ENCODE peak calls at places on chromosomes 16 and 17, in ten cellular contexts. V, J, K, T, P, U, Q, B, C and R are unnamed samples.

GRCh38 chr17:5123343-5124124 is 7.7 kb downstream of the USP6 start:
- DNase-seq in J (no peak), T (no peak), U (no peak), V (no peak), C (peak), P (no peak), B (peak), K (no peak), Q (no peak), R (no peak)

GRCh38 chr16:11326737-11327276 is 18.5 kb upstream of the RMI2 start:
- DNase-seq in T (no peak), J (no peak), V (no peak), Q (no peak), P (no peak), U (no peak), C (no peak), B (no peak), K (no peak), R (no peak)

GRCh38 chr17:67779098-67779672 is 46.1 kb upstream of the BPTF start:
- DNase-seq in B (no peak), C (peak), U (peak), T (peak), K (peak), Q (no peak), V (no peak), J (no peak), P (peak), R (peak)

GRCh38 chr16:47873434-47873833 is 282.4 kb downstream of the ABCC12 start:
- DNase-seq in P (no peak), U (no peak), B (no peak), T (no peak), C (no peak), V (no peak), Q (no peak), K (no peak), J (no peak), R (no peak)

GRCh38 chr17:1562178-1562643 is 381 bp downstream of the PITPNA start:
- DNase-seq in K (peak), Q (no peak), T (no peak), P (no peak), C (peak), J (peak), U (peak), V (no peak), B (no peak), R (no peak)

GRCh38 chr17:45052052-45052772 is 780 bp upstream of the DCAKD start:
- DNase-seq in U (no peak), P (peak), C (peak), J (peak), B (no peak), Q (no peak), T (peak), V (peak), K (peak), R (peak)

GRCh38 chr17:61179316-61179715 is 220.3 kb upstream of the TBX2 start:
- DNase-seq in U (no peak), K (no peak), J (no peak), V (peak), C (no peak), P (peak), T (no peak), B (no peak), Q (no peak), R (no peak)

GRCh38 chr16:65619606-65620005 is 497.7 kb upstream of the CDH11 start:
- DNase-seq in Q (no peak), C (no peak), U (no peak), K (no peak), V (no peak), B (no peak), T (no peak), P (no peak), J (no peak), R (no peak)

GRCh38 chr16:58732545-58733247 is 1.4 kb downstream of the GOT2 start:
- DNase-seq in Q (no peak), U (no peak), B (no peak), K (no peak), J (no peak), C (no peak), T (no peak), P (no peak), V (no peak), R (no peak)

GRCh38 chr17:7997186-7997585 is 5.2 kb upstream of the GUCY2D start:
- DNase-seq in C (peak), B (no peak), Q (no peak), T (peak), J (no peak), U (no peak), K (peak), P (peak), V (peak), R (peak)

GRCh38 chr17:29705352-29705751 is 82.6 kb upstream of the CORO6 start:
- DNase-seq in B (no peak), T (peak), P (no peak), K (no peak), J (no peak), V (no peak), Q (no peak), U (no peak), C (no peak), R (no peak)

GRCh38 chr17:6398955-6399354 is 36.0 kb downstream of the AIPL1 start:
- DNase-seq in P (no peak), K (no peak), U (no peak), B (no peak), T (no peak), V (no peak), J (no peak), C (no peak), Q (no peak), R (no peak)

GRCh38 chr16:84932691-84933090 is 78.6 kb downstream of the ZDHHC7 start:
- DNase-seq in P (no peak), U (no peak), B (no peak), J (no peak), K (no peak), V (no peak), Q (no peak), C (no peak), T (no peak), R (no peak)

GRCh38 chr17:1347681-1348318 is 52.2 kb downstream of the YWHAE start:
- DNase-seq in V (no peak), U (peak), Q (no peak), B (no peak), J (no peak), T (no peak), K (no peak), C (peak), P (no peak), R (peak)

GRCh38 chr16:48507346-48507745 is 102.6 kb downstream of the N4BP1 start:
- DNase-seq in K (no peak), T (no peak), B (no peak), P (no peak), V (no peak), U (peak), Q (no peak), J (no peak), C (no peak), R (no peak)

GRCh38 chr17:1786708-1787107 is 24.8 kb downstream of the SERPINF1 start:
- DNase-seq in B (no peak), P (no peak), K (no peak), V (no peak), Q (no peak), J (no peak), T (no peak), C (no peak), U (peak), R (peak)

GRCh38 chr16:23353440-23353839 is 51.3 kb downstream of the SCNN1B start:
- DNase-seq in B (no peak), Q (no peak), P (no peak), V (no peak), T (peak), J (no peak), C (no peak), K (no peak), U (no peak), R (no peak)

GRCh38 chr17:7173687-7174602 is 5.2 kb downstream of the ASGR1 start:
- DNase-seq in V (peak), C (peak), U (no peak), P (no peak), T (no peak), B (peak), J (peak), Q (peak), K (peak), R (peak)

GRCh38 chr17:68784431-68784830 is 170.8 kb downstream of the ABCA8 start:
- DNase-seq in Q (no peak), U (no peak), J (no peak), V (no peak), C (no peak), P (no peak), T (no peak), B (no peak), K (no peak), R (no peak)

GRCh38 chr17:17375826-17376225 is 72.7 kb downstream of the NT5M start:
- DNase-seq in Q (no peak), U (no peak), J (no peak), B (no peak), P (no peak), V (no peak), T (no peak), K (no peak), C (no peak), R (no peak)

GRCh38 chr17:78979780-78980623 is at the start of gene LGALS3BP:
- DNase-seq in K (peak), T (no peak), B (no peak), Q (no peak), U (peak), P (peak), V (peak), J (peak), C (peak), R (peak)

GRCh38 chr17:50184611-50185398 is 16.6 kb downstream of the COL1A1 start:
- DNase-seq in U (peak), B (no peak), V (no peak), Q (no peak), K (peak), T (no peak), J (no peak), P (no peak), C (no peak), R (no peak)

GRCh38 chr16:71894229-71894920 is 956 bp upstream of the IST1 start:
- DNase-seq in C (peak), P (no peak), Q (no peak), U (peak), V (peak), K (peak), J (no peak), T (peak), B (no peak), R (peak)

GRCh38 chr16:60337671-60338070 is 1603.6 kb upstream of the GOT2 start:
- DNase-seq in Q (no peak), P (no peak), U (no peak), C (no peak), B (no peak), T (no peak), V (no peak), J (no peak), K (no peak), R (no peak)

GRCh38 chr16:19105891-19106624 is 7.7 kb upstream of the ITPRIPL2 start:
- DNase-seq in C (no peak), B (no peak), K (no peak), Q (no peak), J (no peak), V (no peak), P (peak), T (no peak), U (no peak), R (no peak)

GRCh38 chr16:4081035-4081434 is 35.2 kb downstream of the ADCY9 start:
- DNase-seq in P (no peak), J (no peak), V (no peak), C (no peak), Q (no peak), K (no peak), B (no peak), T (no peak), U (no peak), R (no peak)

GRCh38 chr17:80382956-80383355 is 32.0 kb upstream of the ENDOV start:
- DNase-seq in P (no peak), B (no peak), T (no peak), K (no peak), C (no peak), V (no peak), J (no peak), Q (no peak), U (no peak), R (no peak)

GRCh38 chr17:50858486-50859225 is 7.5 kb downstream of the TOB1 start:
- DNase-seq in P (no peak), K (no peak), T (no peak), C (no peak), Q (no peak), B (no peak), J (no peak), V (no peak), U (no peak), R (no peak)